ENCODE peak calls at places on chromosomes 12 and 14, in nine cellular contexts. M is mesendoderm, Z is HCT116, D is IMR-90, O is PC-9, N is astrocyte, L is PC-3, U is fibroblast of lung, Q is neural progenitor cell. Y is an unnamed sample.

GRCh38 chr12:15620726-15621125 is 168.5 kb downstream of the EPS8 start:
- DNase-seq in M (no peak), Z (no peak), D (no peak), O (no peak), N (no peak), L (no peak), U (no peak), Q (no peak), Y (no peak)

GRCh38 chr12:54300732-54301427 is at the start of gene NFE2:
- DNase-seq in M (peak; percentile 97), Z (no peak), D (peak; percentile 77), O (peak; percentile 82), N (peak; percentile 74), L (peak; percentile 79), U (peak; percentile 68), Q (peak; percentile 94), Y (peak; percentile 56)

GRCh38 chr14:21047378-21047781 is 5.2 kb downstream of the RNASE7 start:
- DNase-seq in M (no peak), Z (no peak), D (no peak), O (no peak), N (peak; percentile 67), L (no peak), U (no peak), Q (no peak), Y (no peak)

GRCh38 chr14:56351861-56352260 is 227.7 kb upstream of the TMEM260 start:
- DNase-seq in M (peak; percentile 90), Z (no peak), D (peak; percentile 92), O (peak; percentile 15), N (peak; percentile 92), L (peak; percentile 84), U (peak; percentile 46), Q (no peak), Y (no peak)

GRCh38 chr12:57461326-57461903 is 1.8 kb downstream of the GLI1 start:
- DNase-seq in M (peak; percentile 93), Z (no peak), D (peak; percentile 57), O (peak; percentile 39), N (peak; percentile 43), L (peak; percentile 32), U (peak; percentile 52), Q (peak; percentile 87), Y (peak; percentile 66)

GRCh38 chr12:94147991-94148840 is at the start of gene PLXNC1:
- DNase-seq in M (peak; percentile 52), Z (no peak), D (peak; percentile 31), O (no peak), N (peak; percentile 38), L (no peak), U (peak; percentile 44), Q (peak; percentile 81), Y (peak; percentile 89)

GRCh38 chr12:83046019-83046418 is 359.3 kb downstream of the TMTC2 start:
- DNase-seq in M (no peak), Z (no peak), D (no peak), O (no peak), N (no peak), L (no peak), U (no peak), Q (no peak), Y (no peak)

GRCh38 chr14:60777856-60778578 is 43.5 kb downstream of the MNAT1 start:
- DNase-seq in M (no peak), Z (no peak), D (peak; percentile 94), O (no peak), N (peak; percentile 95), L (peak; percentile 91), U (peak; percentile 84), Q (no peak), Y (no peak)

DNA sequence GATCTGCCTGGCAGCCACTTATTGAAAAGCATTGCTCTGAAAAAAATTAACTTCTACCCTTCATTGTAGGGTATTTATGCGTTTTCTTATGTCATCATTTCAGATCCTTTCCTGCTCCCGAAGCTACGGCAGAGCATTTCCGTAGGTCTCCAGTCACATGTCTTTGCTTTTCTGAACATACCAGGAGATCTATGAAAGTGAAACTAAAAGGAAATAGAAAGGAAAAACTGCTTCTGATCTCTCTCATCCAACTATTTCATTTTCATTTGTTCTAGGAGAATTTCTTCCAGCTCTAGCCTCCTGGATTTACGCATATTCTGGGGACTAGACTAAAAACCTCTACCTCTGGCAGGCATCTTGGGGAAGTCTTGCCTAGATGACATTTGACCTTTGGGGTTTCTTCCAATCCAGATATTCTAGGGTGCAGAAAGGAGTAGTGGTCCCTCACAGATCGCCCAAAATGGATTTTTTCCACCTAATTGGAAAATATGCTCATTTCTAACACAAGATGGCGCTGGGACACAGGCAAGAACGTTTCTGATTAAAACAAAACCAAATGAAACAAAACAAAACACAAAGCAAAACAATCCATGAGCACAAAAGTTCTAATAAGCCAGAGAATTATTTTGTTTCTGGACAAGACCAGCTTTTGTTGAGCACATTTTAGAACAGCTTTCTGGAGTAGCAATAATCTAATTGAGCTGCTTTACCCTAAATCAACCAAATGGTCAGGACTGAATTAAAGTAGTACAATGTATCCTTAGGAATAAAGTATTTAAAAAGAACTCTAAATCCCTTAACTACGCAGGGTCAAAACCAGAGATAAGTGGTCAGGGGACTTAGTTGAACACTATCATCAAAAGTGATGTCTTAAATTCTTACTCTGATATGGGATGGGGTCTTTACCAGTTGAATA is 12.2 kb upstream of the PARP11 start:
- DNase-seq in M (peak; percentile 57), Z (peak; percentile 8), D (peak; percentile 48), O (peak; percentile 10), N (peak; percentile 6), L (peak; percentile 40), U (peak; percentile 77), Q (peak; percentile 70), Y (peak; percentile 69)
- H3K4me2 ChIP-seq in M (no peak overlapping the region), Z (peak overlapping the region; percentile 35), D (peak overlapping the region; percentile 97), O (peak overlapping the region; percentile 11), N (peak overlapping the region; percentile 49), L (peak overlapping the region; percentile 19), U (peak overlapping the region; percentile 98), Q (no peak overlapping the region), Y (no peak overlapping the region)

GRCh38 chr12:2610358-2610757 is 184.4 kb upstream of the FKBP4 start:
- DNase-seq in M (no peak), Z (no peak), D (no peak), O (no peak), N (no peak), L (no peak), U (no peak), Q (no peak), Y (no peak)

GRCh38 chr12:2608608-2608945 is 186.2 kb upstream of the FKBP4 start:
- DNase-seq in M (no peak), Z (no peak), D (no peak), O (no peak), N (no peak), L (no peak), U (no peak), Q (no peak), Y (no peak)

GRCh38 chr12:2606186-2606910 is 188.4 kb upstream of the FKBP4 start:
- DNase-seq in M (no peak), Z (no peak), D (no peak), O (no peak), N (no peak), L (no peak), U (no peak), Q (no peak), Y (no peak)

GRCh38 chr12:2609020-2609419 is 185.8 kb upstream of the FKBP4 start:
- DNase-seq in M (no peak), Z (no peak), D (no peak), O (no peak), N (peak; percentile 4), L (no peak), U (no peak), Q (no peak), Y (no peak)

DNA sequence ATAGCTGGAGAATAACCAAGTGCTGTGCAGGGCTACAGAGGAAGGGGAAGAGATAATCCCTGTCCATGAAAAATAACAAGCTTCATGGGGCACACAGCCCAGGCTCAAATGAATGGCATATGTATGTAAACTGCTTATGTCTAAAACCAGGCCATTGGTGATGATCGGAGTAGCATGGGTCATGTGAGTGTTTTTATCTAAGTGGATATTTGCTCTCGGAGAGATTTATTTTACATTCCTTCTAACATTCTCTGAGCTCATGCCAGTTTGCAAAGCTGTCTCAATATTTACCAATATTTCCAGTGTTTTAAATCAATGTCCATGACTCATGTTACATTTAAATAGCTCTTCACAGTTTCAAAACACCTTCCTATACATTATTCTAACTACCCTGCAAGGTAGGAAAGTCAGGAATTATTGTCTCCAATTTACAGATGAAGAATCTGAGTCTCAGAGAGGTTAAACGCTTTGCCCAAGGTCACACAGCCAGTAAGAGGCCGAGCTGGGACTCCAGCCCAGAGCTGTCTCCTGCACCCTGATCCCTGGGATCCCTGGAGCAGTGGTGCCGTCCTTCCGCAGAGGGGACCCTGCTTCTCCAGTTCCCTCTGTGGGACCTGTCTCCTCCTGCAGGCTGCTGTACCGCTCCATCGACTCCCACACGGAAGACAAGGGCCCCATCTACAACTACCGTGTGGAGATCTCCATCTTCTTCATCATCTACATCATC is 186.7 kb upstream of the FKBP4 start:
- DNase-seq in M (no peak), Z (no peak), D (peak; percentile 50), O (no peak), N (no peak), L (no peak), U (no peak), Q (no peak), Y (no peak)
- H3K36me3 ChIP-seq in M (no peaks in the 10 kb centered on the region), Z (no peaks in the 10 kb centered on the region), D (peaks cover 38% of the 10 kb centered on the region), O (no peaks in the 10 kb centered on the region), N (no peaks in the 10 kb centered on the region), L (no peaks in the 10 kb centered on the region), U (no peaks in the 10 kb centered on the region), Q (no peaks in the 10 kb centered on the region), Y (no peaks in the 10 kb centered on the region)

GRCh38 chr12:120965534-120966091 is 12.7 kb upstream of the HNF1A start:
- DNase-seq in M (no peak), Z (no peak), D (no peak), O (peak; percentile 16), N (no peak), L (peak; percentile 12), U (no peak), Q (no peak), Y (no peak)

GRCh38 chr12:120970310-120970709 is 8.0 kb upstream of the HNF1A start:
- DNase-seq in M (no peak), Z (no peak), D (no peak), O (no peak), N (no peak), L (no peak), U (no peak), Q (no peak), Y (no peak)

GRCh38 chr12:120972870-120973543 is 5.3 kb upstream of the HNF1A start:
- DNase-seq in M (peak; percentile 95), Z (no peak), D (no peak), O (peak; percentile 20), N (peak; percentile 19), L (no peak), U (no peak), Q (peak; percentile 76), Y (no peak)

GRCh38 chr12:120971299-120972180 is 6.8 kb upstream of the HNF1A start:
- DNase-seq in M (peak; percentile 74), Z (peak; percentile 58), D (peak; percentile 63), O (peak; percentile 27), N (peak; percentile 29), L (peak; percentile 83), U (peak; percentile 70), Q (peak; percentile 62), Y (peak; percentile 87)
- H3K4me2 ChIP-seq in M (no peak overlapping the region), Z (no peak overlapping the region), D (no peak overlapping the region), O (no peak overlapping the region), N (no peak overlapping the region), L (peak overlapping the region; percentile 25), U (no peak overlapping the region), Q (no peak overlapping the region), Y (no peak overlapping the region)

DNA sequence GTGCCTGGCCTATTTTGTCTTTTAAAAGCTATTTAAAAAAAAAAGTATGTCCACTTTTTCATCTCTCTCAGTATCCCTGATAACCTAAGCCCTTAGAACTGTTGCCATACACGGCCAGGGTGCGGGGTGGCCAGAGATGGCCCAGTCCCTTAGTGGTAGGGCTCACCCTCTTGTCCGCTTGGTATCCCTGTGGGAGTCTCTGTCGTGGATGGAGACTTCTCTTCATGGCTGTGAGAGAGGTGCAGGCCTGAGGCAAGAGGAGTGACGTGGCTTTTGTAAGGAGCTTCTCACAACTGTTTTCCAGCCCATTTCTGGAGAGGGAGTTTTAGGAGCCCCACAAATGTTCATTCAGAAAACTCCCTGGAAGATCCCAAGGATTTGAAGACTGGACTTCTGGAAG is 26.8 kb downstream of the XRCC3 start:
- DNase-seq in M (no peak), Z (no peak), D (no peak), O (no peak), N (no peak), L (no peak), U (no peak), Q (no peak), Y (no peak)
- H3K36me3 ChIP-seq in M (peaks cover 5% of the 10 kb centered on the region), Z (peaks cover 21% of the 10 kb centered on the region), D (peaks cover 52% of the 10 kb centered on the region), O (peaks cover 69% of the 10 kb centered on the region), N (peaks cover 47% of the 10 kb centered on the region), L (peaks cover 40% of the 10 kb centered on the region), U (peaks cover 19% of the 10 kb centered on the region), Q (no peaks in the 10 kb centered on the region), Y (peaks cover 23% of the 10 kb centered on the region)

Y was measured in Karpas-422.